ENCODE peak calls at places on chromosomes 16 and 17, in five cellular contexts. C is DMS153; D is NCI-H774; H is HEK293T; N is Jurkat, Clone E6-1. E is an unnamed sample.

GRCh38 chr16:1678500-1679098 is 520 bp downstream of the JPT2 start:
- DNase-seq in H (peak; percentile 18), N (no peak), D (no peak), C (no peak), E (peak; percentile 52)

GRCh38 chr17:5203908-5204294 is 12.2 kb upstream of the ZNF594 start:
- DNase-seq in C (no peak), N (no peak), H (no peak), D (no peak), E (no peak)

GRCh38 chr16:76899767-76900166 is 291.2 kb upstream of the MON1B start:
- DNase-seq in H (no peak), N (no peak), D (no peak), C (no peak), E (no peak)

GRCh38 chr16:84466692-84467091 is 37.8 kb downstream of the MEAK7 start:
- DNase-seq in D (no peak), C (no peak), N (no peak), H (no peak), E (no peak)

GRCh38 chr16:72198021-72198420 is 26.1 kb upstream of the PMFBP1 start:
- DNase-seq in N (no peak), D (peak; percentile 41), H (no peak), C (peak; percentile 32), E (no peak)

GRCh38 chr17:82036634-82037112 is 824 bp downstream of the DCXR start:
- DNase-seq in D (no peak), N (no peak), H (no peak), C (no peak), E (no peak)

GRCh38 chr16:53881371-53881770 is 177.4 kb downstream of the FTO start:
- DNase-seq in C (no peak), N (no peak), D (no peak), H (no peak), E (peak; percentile 13)

GRCh38 chr16:23682181-23682580 is 3.5 kb downstream of the PLK1 start:
- DNase-seq in H (no peak), N (no peak), D (no peak), C (no peak), E (no peak)

GRCh38 chr17:8847891-8848290 is 19.6 kb downstream of the PIK3R6 start:
- DNase-seq in C (no peak), N (no peak), H (no peak), D (no peak), E (no peak)

GRCh38 chr17:42018339-42018738 is 1.1 kb upstream of the DNAJC7 start:
- DNase-seq in H (no peak), C (no peak), N (no peak), D (no peak), E (no peak)